ENCODE peak calls at places on chromosomes 2 and 18, in seven cellular contexts. S is hepatocyte, Q is GM23338, Z is GM23248, M is PC-3, E is HCT116, I is MM.1S. N is an unnamed sample.

GRCh38 chr2:221571108-221571390 is 1.1 kb downstream of the EPHA4 start:
- DNase-seq in Z (no peak), I (no peak), M (no peak), E (no peak), S (peak), Q (no peak), N (no peak)

GRCh38 chr2:109497447-109497846 is 116.3 kb downstream of the SEPTIN10 start:
- DNase-seq in Q (no peak), E (no peak), I (no peak), Z (peak), S (no peak), M (peak), N (no peak)

GRCh38 chr2:55425449-55425848 is 5.8 kb upstream of the CCDC88A start:
- DNase-seq in M (peak), Q (no peak), E (no peak), I (no peak), Z (peak), S (peak), N (no peak)

GRCh38 chr2:33131108-33131507 is 184.4 kb downstream of the LTBP1 start:
- DNase-seq in I (no peak), Z (peak), M (peak), Q (no peak), S (no peak), E (no peak), N (no peak)

GRCh38 chr2:232649033-232649432 is 15.6 kb downstream of the EFHD1 start:
- DNase-seq in S (no peak), Z (no peak), Q (no peak), M (no peak), I (no peak), E (no peak), N (no peak)

GRCh38 chr2:178811901-178812300 is 4.7 kb upstream of the TTN start:
- DNase-seq in Z (no peak), I (no peak), S (no peak), Q (no peak), E (no peak), M (no peak), N (no peak)

GRCh38 chr2:39497077-39497867 is 60.2 kb upstream of the MAP4K3 start:
- DNase-seq in S (no peak), E (no peak), Z (peak), Q (no peak), M (no peak), I (no peak), N (no peak)

GRCh38 chr2:97737421-97738235 is 24.3 kb downstream of the ZAP70 start:
- DNase-seq in Z (no peak), E (no peak), S (no peak), Q (no peak), M (no peak), I (no peak), N (no peak)

GRCh38 chr2:160252278-160252887 is 52.3 kb upstream of the ITGB6 start:
- DNase-seq in M (peak), Q (peak), S (peak), Z (peak), I (no peak), E (peak), N (peak)

GRCh38 chr2:54557601-54558187 is 101.6 kb downstream of the SPTBN1 start:
- DNase-seq in E (peak), I (peak), Z (peak), Q (peak), M (peak), S (peak), N (peak)

GRCh38 chr2:224469374-224469964 is 67.6 kb upstream of the FAM124B start:
- DNase-seq in M (no peak), Q (peak), Z (no peak), S (no peak), I (no peak), E (no peak), N (no peak)

GRCh38 chr2:149020432-149020851 is 18.1 kb upstream of the LYPD6B start:
- DNase-seq in M (no peak), Q (no peak), E (no peak), Z (no peak), I (peak), S (peak), N (no peak)

GRCh38 chr2:6808426-6808825 is 57.3 kb downstream of the CMPK2 start:
- DNase-seq in Q (no peak), M (no peak), Z (no peak), E (no peak), I (no peak), S (no peak), N (no peak)

GRCh38 chr2:60079562-60079961 is 473.9 kb downstream of the BCL11A start:
- DNase-seq in E (no peak), I (no peak), Q (no peak), Z (no peak), M (no peak), S (no peak), N (no peak)

GRCh38 chr2:116180072-116180471 is 1634.4 kb upstream of the DDX18 start:
- DNase-seq in Q (peak), M (no peak), E (no peak), I (no peak), Z (no peak), S (no peak), N (no peak)

GRCh38 chr2:28296243-28296642 is 96.4 kb upstream of the FOSL2 start:
- DNase-seq in Q (no peak), E (peak), Z (peak), S (no peak), I (no peak), M (peak), N (no peak)

GRCh38 chr18:64409511-64409910 is 260.6 kb upstream of the LINC00305 start:
- DNase-seq in M (peak), E (no peak), S (peak), Q (peak), Z (peak), I (peak), N (peak)

GRCh38 chr2:179020156-179020750 is 29.7 kb downstream of the CCDC141 start:
- DNase-seq in M (peak), S (peak), I (peak), Z (peak), E (peak), Q (peak), N (peak)

GRCh38 chr2:110714824-110715223 is 17.5 kb upstream of the ACOXL start:
- DNase-seq in Z (no peak), E (no peak), S (no peak), M (no peak), I (no peak), Q (no peak), N (no peak)

GRCh38 chr2:35989523-35989922 is 366.1 kb upstream of the CRIM1 start:
- DNase-seq in Q (peak), M (no peak), E (no peak), I (no peak), Z (no peak), S (peak), N (peak)

GRCh38 chr2:85678794-85679672 is 11.0 kb upstream of the SFTPB start:
- DNase-seq in M (peak), S (peak), Z (peak), Q (peak), I (peak), E (peak), N (peak)

DNA sequence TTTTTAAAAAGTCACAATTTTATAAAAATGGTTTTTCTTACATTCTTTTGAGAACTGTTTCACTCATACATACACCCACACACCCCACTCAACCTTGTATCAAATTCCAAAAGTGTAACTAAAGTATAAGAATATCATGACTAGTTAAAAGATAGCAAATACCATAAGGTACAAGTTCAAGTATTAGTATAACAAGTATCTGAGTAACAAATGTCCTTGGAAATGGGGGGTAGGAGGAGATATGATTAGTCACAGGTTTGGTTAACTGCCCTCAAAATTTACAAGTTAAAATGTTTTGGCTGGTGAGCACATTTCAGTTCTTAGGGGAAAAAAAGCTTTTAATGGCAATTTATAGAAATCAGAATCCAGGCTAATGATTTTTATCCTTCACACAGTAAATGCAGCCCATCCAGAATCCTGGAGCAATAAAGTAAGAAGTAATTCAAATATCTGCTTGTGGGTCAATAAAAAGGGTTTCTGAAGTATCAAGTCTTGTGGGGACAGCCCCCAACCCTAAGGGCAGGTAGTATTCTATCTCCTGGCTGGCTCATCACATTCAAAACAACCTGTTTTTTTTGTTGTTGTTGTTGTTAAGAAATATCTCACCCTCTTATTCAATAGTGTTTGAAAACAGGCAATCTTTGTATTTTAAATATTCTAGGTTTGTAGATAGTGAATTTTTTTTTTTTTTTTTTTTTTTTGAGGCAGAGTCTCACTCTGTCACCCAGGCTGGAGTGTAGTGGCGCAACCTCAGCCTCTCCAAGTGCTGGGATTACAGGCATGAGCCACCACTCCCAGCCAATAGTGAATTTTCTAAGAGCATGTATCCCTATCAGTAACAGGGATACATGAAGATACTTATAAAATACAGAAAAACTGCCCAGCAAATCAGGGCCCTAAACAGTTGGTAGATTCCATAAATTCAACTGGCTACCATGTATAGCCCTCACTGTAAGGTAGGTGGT is 14.5 kb downstream of the IAH1 start:
- DNase-seq in S (no peak), Z (peak), M (no peak), E (no peak), I (no peak), Q (no peak), N (no peak)
- H3K4me2 ChIP-seq in S (no peak), Z (peak), M (no peak), E (no peak), I (no peak), Q (no peak), N (no peak)

DNA sequence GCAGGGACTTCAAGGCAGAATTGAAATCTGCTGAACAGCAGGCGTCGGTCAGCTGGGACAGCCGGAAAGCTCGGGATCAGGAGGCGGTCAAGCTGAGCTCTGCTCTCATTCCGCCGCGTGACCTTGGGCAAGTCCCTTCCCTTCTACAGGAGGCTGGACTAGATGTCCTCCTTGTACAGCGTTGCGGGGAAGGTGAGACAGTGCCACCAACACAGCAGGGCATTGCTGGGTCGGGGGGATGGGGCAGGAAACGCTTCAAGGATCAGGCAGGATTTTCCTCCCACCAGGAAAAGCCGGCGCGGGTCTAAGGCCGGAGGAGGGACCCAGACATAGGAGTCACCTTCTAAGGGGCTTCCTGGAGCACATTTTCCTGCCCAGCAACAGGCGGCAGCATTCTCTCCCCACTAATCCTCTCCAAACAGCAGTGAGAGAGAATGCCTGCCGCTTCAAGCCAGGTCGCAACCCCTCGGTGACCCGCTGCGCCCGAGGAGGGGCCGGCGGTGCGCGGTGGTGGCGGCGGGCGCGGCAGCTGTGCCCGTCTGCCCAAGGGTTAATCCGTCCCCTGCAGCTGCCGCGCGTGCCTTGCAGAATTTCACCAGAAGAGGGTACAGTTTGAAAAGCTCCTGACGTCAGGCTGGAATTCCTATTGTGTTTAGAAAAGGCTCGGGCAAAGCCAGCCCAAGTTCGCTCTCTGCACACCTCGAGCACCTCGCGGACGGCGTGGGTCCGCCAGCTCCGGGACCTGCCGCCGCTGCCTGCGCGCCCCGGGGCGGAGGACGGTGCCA is at the start of gene KCNF1:
- DNase-seq in E (no peak), S (peak), Z (peak), Q (peak), M (peak), I (no peak), N (peak)
- TF ChIP-seq EZH2 in E (no peak), S (no peak), Z (peak), Q (peak), M (no peak), I (no peak), N (peak)

GRCh38 chr2:9769171-9770005 is 73.9 kb upstream of the TAF1B start:
- DNase-seq in Z (no peak), Q (peak), E (no peak), M (no peak), S (peak), I (no peak), N (peak)
- TF ChIP-seq EZH2phosphoT487 in Z (no peak), Q (no peak), E (no peak), M (no peak), S (no peak), I (no peak), N (no peak)

GRCh38 chr18:9627642-9628041 is 13.3 kb upstream of the PPP4R1 start:
- DNase-seq in Z (peak), E (no peak), S (no peak), I (no peak), M (peak), Q (peak), N (no peak)
- H3K4me2 ChIP-seq in Z (peak), E (no peak), S (no peak), I (no peak), M (peak), Q (no peak), N (no peak)

GRCh38 chr18:50297621-50298442 is 10.3 kb upstream of the CXXC1 start:
- DNase-seq in E (no peak), M (no peak), Z (peak), S (peak), I (peak), Q (peak), N (peak)
- TF ChIP-seq EZH2 in E (no peak), M (no peak), Z (no peak), S (no peak), I (no peak), Q (no peak), N (no peak)

N was measured in neural progenitor cell.